ENCODE peak calls at places on chromosomes 4 and X, in four cellular contexts. A is K562, T is HepG2, Z is GM12878. H is an unnamed sample.

GRCh38 chr4:54146139-54146538 is 46.2 kb downstream of the GSX2 start:
- DNase-seq in A (no peak), T (no peak), Z (no peak), H (no peak)

GRCh38 chrX:37380920-37381319 is 31.8 kb downstream of the PRRG1 start:
- DNase-seq in A (peak), T (peak), Z (no peak), H (no peak)

GRCh38 chrX:70255452-70255851 is 4.6 kb downstream of the P2RY4 start:
- DNase-seq in A (no peak), T (no peak), Z (no peak), H (no peak)

GRCh38 chr4:16684083-16684482 is 214.4 kb downstream of the LDB2 start:
- DNase-seq in A (no peak), T (no peak), Z (no peak), H (no peak)

GRCh38 chr4:879730-880079 is 52.4 kb downstream of the GAK start:
- DNase-seq in A (no peak), T (no peak), Z (peak), H (no peak)

GRCh38 chr4:46839128-46839527 is 69.9 kb downstream of the COX7B2 start:
- DNase-seq in A (no peak), T (no peak), Z (no peak), H (no peak)

GRCh38 chr4:103018391-103019318 is 850 bp downstream of the SLC9B1 start:
- DNase-seq in A (peak), T (peak), Z (no peak), H (peak)

GRCh38 chrX:83508006-83508405 is at the start of gene POU3F4:
- DNase-seq in A (no peak), T (no peak), Z (no peak), H (no peak)

GRCh38 chr4:189022441-189023035 is 883.3 kb downstream of the TRIML1 start:
- DNase-seq in A (no peak), T (no peak), Z (no peak), H (no peak)

GRCh38 chrX:10725071-10725470 is 104.7 kb upstream of the MID1 start:
- DNase-seq in A (peak), T (no peak), Z (no peak), H (peak)

GRCh38 chr4:138494931-138495330 is 252.8 kb upstream of the SLC7A11 start:
- DNase-seq in A (no peak), T (peak), Z (peak), H (peak)

GRCh38 chrX:125444659-125445058 is 125.0 kb downstream of the TEX13C start:
- DNase-seq in A (peak), T (no peak), Z (no peak), H (no peak)

GRCh38 chrX:136711147-136711546 is 63.2 kb downstream of the CD40LG start:
- DNase-seq in A (peak), T (no peak), Z (no peak), H (no peak)

GRCh38 chr4:37793562-37793961 is 32.9 kb upstream of the PGM2 start:
- DNase-seq in A (no peak), T (peak), Z (no peak), H (no peak)

GRCh38 chr4:8349664-8350225 is 80.2 kb downstream of the HTRA3 start:
- DNase-seq in A (no peak), T (no peak), Z (no peak), H (no peak)

GRCh38 chr4:153521995-153522799 is 56.0 kb downstream of the TMEM131L start:
- DNase-seq in A (no peak), T (no peak), Z (peak), H (no peak)

GRCh38 chrX:4909245-4909830 is 1195.9 kb upstream of the PRKX start:
- DNase-seq in A (no peak), T (no peak), Z (no peak), H (no peak)

GRCh38 chr4:186168750-186169149 is 22.6 kb upstream of the CYP4V2 start:
- DNase-seq in A (no peak), T (no peak), Z (no peak), H (no peak)

GRCh38 chr4:138401330-138401729 is 159.2 kb upstream of the SLC7A11 start:
- DNase-seq in A (no peak), T (no peak), Z (no peak), H (no peak)

GRCh38 chrX:50971390-50971789 is 60.9 kb downstream of the BMP15 start:
- DNase-seq in A (no peak), T (no peak), Z (no peak), H (no peak)
- TF ChIP-seq FOXM1 in A (no peak), T (no peak), Z (no peak), H (no peak)

DNA sequence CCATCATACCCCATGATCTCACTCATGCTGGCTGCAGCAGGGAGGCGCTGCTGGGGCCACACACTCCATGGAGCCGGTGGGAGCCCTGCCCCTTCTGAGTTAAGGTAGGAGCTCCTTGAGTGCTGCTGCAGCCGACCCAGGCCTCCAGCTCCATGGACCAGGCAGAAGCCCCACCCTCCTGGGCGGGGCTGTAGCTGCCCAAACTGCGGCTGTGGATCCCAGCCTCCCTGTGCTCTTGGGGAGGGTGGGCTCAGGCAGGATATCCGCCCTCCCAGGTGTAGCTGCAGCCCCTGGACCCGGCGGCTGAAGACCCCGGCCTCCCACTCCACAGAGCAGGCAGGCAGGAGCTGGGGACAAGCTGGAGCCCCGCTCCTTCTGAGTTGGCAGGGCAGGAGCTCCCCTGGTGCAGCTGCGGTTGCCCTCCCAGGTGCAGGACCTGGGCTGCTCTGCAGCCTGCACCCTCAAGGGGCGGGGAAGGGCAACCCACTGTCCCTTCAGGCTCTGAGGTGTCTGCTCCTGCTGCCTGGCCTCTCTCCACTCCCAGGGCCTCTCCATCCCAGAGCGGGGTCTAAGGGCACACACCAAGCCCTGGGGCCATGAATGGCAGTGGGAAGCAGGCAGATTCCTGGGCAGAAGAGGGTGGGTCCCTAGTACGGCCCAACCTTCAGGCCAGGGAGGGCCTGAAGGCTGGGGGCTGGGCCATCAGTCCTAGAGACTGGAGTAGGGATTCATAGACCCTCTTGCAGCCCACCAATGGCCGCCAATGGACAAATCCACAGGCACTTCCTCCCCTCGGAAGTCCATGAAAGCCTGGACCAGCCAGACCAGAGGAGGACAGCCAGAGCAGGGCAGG is 466.1 kb downstream of the DTHD1 start:
- DNase-seq in A (no peak), T (no peak), Z (no peak), H (no peak)
- TF ChIP-seq FOXK2 in A (no peak), T (no peak), Z (no peak), H (no peak)

DNA sequence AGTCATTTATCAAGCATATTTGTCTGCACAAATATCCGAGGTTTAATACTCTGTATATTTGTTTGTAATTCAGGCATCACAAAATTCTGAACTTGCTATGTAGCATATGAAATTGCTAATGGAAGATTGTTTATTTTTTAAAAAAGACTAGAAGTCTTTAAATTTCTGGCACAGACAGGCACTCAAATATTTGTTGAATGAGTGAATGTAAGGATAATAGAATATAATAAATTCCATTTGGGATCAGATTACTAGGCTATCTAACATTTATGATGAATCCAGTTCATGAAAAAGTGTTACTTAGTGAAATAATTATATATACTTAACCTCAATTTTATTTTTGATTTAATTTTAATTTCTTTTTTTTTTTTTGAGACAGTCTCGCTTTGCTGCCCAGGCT is 30.4 kb upstream of the TEC start:
- DNase-seq in A (no peak), T (no peak), Z (no peak), H (no peak)
- TF ChIP-seq FOXM1 in A (no peak), T (no peak), Z (no peak), H (no peak)

DNA sequence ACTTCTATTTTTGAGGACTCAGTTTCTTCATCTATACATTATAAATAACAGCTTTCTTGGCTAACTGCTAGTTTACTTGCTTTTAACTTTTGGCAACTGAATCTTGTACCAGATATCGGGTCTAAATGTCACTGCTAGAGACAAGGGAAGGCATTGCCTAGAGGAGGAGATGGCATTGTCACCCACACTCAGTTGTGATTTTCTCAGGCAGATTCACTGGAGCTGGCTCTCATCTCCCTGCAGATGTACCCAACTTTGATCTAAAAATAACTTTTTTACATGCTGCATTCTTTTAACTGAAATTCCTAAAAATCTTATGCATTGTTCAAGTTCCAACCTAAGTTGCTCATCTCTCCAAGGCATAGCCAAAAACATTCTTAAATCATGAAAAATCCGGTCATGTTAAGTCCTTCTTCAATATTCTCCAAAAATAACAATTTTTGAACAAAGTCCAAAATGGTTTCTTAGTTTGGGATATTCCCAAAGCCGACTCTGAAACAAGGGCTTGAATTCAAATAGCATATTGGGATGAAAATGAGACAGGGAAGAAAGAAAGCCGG is 469.0 kb upstream of the BOD1L1 start:
- DNase-seq in A (no peak), T (no peak), Z (no peak), H (no peak)
- TF ChIP-seq FOXK2 in A (no peak), T (no peak), Z (no peak), H (no peak)

DNA sequence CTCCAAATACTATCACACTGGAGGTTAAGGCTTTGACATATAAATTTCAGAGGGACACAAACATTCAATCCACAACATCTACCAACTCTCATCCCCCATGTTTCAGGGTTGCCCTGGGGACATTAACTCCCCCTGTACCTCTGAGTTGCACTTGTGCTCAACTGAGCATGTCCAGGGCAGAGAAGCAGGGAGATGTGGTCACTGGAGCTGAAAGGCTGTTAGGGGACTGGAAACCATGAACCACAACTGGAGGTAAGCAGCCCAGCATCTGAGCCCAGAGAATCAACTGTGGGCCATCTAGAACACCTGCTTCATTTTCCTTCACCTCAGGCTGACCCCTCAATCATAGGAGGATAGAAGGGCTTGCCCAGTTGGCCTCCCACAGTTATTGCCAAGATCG is 641.1 kb downstream of the MID1IP1 start:
- DNase-seq in A (no peak), T (no peak), Z (peak), H (no peak)
- TF ChIP-seq FOXM1 in A (no peak), T (no peak), Z (no peak), H (no peak)

GRCh38 chr4:26987191-26987590 is 126.5 kb downstream of the STIM2 start:
- DNase-seq in A (no peak), T (no peak), Z (no peak), H (no peak)
- TF ChIP-seq FOXK2 in A (no peak), T (no peak), Z (no peak), H (no peak)

DNA sequence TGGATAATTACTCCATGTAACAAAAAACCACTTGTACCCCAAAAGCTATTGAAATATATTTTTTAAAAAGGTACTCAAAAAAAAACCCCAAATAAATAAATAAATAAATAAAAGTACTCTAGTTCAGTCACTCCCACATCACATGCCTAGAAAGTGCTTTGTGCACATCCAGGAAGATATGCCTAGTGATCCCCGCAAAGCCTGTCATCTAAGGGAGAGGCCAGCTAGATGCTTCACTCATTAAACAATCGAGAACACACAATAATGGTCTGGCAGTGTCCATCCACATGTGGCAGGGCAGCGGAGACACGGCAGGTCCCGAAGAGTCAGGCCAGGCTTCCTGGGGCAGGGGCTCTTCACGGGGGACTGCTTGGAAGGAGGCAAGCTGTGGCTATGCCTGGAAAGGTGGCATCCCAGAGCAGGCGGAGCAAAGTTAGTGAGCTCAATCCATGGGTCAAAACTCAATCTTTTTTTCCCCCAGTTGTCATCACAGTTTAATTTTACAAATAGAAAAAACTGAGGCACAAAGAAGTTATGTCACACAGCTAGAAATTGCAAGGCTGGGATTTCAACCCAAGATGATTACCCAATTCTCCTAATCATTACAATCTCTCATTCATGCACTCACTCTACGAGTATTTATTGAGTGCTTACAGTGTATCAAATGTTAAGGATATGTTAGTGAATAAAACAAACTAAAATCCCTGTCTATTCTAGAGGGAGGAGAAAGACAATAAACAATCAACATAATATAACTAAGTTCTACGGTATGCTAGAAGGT is 47.8 kb downstream of the RAB33B start:
- DNase-seq in A (no peak), T (no peak), Z (no peak), H (no peak)
- TF ChIP-seq FOXM1 in A (no peak), T (no peak), Z (no peak), H (no peak)

DNA sequence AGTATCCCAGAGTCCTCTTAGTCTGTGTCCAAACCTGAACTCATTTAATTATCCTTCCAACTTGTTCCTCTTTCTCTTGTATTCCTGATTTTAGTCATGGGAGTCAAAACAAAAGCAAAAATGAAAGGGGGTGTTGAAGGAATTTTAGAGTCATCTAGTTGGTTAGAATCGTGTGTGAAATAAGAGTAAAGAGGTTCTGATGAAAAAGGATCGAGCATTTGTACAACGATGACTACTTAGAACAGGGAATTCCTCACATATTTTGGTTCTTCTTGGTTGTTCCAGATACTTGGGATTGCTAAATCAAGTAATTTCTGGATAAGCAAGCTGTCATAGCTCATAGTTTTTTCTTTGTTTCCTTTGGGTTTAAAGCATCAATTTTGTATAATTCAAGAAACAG is 194.4 kb downstream of the BCOR start:
- DNase-seq in A (no peak), T (no peak), Z (no peak), H (no peak)
- TF ChIP-seq FOXK2 in A (no peak), T (no peak), Z (no peak), H (no peak)